ENCODE peak calls at places on chromosomes 5 and 9, in ten cellular contexts. L, E, X, P, G, W, Z, D, T and C are unnamed samples.

GRCh38 chr5:150051657-150052195 is 34.6 kb downstream of the CSF1R start:
- DNase-seq in L (no peak), E (no peak), X (no peak), P (no peak), G (no peak), W (no peak), Z (no peak), D (no peak), T (no peak), C (no peak)

GRCh38 chr5:93622240-93622885 is 39.3 kb downstream of the NR2F1 start:
- DNase-seq in L (no peak), E (no peak), X (no peak), P (no peak), G (peak; percentile 48), W (no peak), Z (peak; percentile 23), D (peak; percentile 40), T (no peak), C (peak; percentile 31)

GRCh38 chr5:89374818-89375521 is 492.0 kb upstream of the MEF2C start:
- DNase-seq in L (no peak), E (no peak), X (no peak), P (no peak), G (no peak), W (no peak), Z (no peak), D (no peak), T (no peak), C (no peak)

GRCh38 chr9:135413461-135413860 is 66.1 kb upstream of the PPP1R26 start:
- DNase-seq in L (no peak), E (no peak), X (no peak), P (no peak), G (no peak), W (no peak), Z (no peak), D (no peak), T (no peak), C (no peak)

GRCh38 chr5:41835625-41836024 is 34.6 kb downstream of the OXCT1 start:
- DNase-seq in L (no peak), E (peak; percentile 42), X (peak; percentile 18), P (peak; percentile 55), G (peak; percentile 81), W (no peak), Z (peak; percentile 15), D (peak; percentile 48), T (peak; percentile 62), C (peak; percentile 52)

GRCh38 chr9:69758001-69758730 is 1.6 kb downstream of the PTAR1 start:
- DNase-seq in L (no peak), E (no peak), X (no peak), P (no peak), G (no peak), W (no peak), Z (no peak), D (no peak), T (peak; percentile 11), C (peak; percentile 37)

GRCh38 chr9:129414377-129415021 is 206.4 kb downstream of the C9orf50 start:
- DNase-seq in L (peak; percentile 41), E (no peak), X (peak; percentile 81), P (peak; percentile 89), G (peak; percentile 37), W (peak; percentile 54), Z (no peak), D (no peak), T (no peak), C (peak; percentile 39)

GRCh38 chr5:38872826-38873225 is 27.0 kb downstream of the OSMR start:
- DNase-seq in L (no peak), E (no peak), X (no peak), P (no peak), G (no peak), W (no peak), Z (no peak), D (no peak), T (no peak), C (no peak)

GRCh38 chr5:133969654-133970324 is 1.4 kb upstream of the C5orf15 start:
- DNase-seq in L (no peak), E (no peak), X (no peak), P (no peak), G (no peak), W (no peak), Z (no peak), D (no peak), T (no peak), C (no peak)

GRCh38 chr5:94524841-94525697 is 93.3 kb downstream of the KIAA0825 start:
- DNase-seq in L (no peak), E (no peak), X (no peak), P (no peak), G (peak; percentile 48), W (peak; percentile 23), Z (peak; percentile 20), D (no peak), T (peak; percentile 63), C (peak; percentile 12)

GRCh38 chr9:120876842-120877240 is at the start of gene PHF19:
- DNase-seq in L (no peak), E (peak; percentile 67), X (no peak), P (peak; percentile 85), G (peak; percentile 31), W (no peak), Z (no peak), D (no peak), T (no peak), C (peak; percentile 66)

GRCh38 chr9:105662184-105663104 is at the start of gene TAL2:
- DNase-seq in L (no peak), E (no peak), X (no peak), P (no peak), G (no peak), W (no peak), Z (no peak), D (no peak), T (no peak), C (no peak)